ENCODE peak calls at places on chromosomes 5 and 9, in seven cellular contexts. F is SK-N-MC, H is transverse colon, B is prostate gland, D is HCT116, T is sigmoid colon, U is stomach. E is an unnamed sample.

GRCh38 chr5:74851684-74852353 is 14.4 kb downstream of the FAM169A start:
- DNase-seq in F (no peak), H (no peak), B (no peak), D (no peak), T (no peak), U (no peak), E (no peak)

GRCh38 chr5:179258922-179259730 is 86.1 kb downstream of the ADAMTS2 start:
- DNase-seq in F (no peak), H (peak), B (no peak), D (no peak), T (peak), U (peak), E (no peak)

GRCh38 chr5:485943-486491 is 38.2 kb downstream of the SLC9A3 start:
- DNase-seq in F (no peak), H (no peak), B (no peak), D (no peak), T (no peak), U (no peak), E (no peak)

GRCh38 chr5:120053841-120054240 is 410.3 kb upstream of the PRR16 start:
- DNase-seq in F (no peak), H (no peak), B (no peak), D (no peak), T (no peak), U (no peak), E (no peak)

GRCh38 chr5:17737087-17737486 is 102.8 kb downstream of the TAF11L14 start:
- DNase-seq in F (no peak), H (no peak), B (no peak), D (no peak), T (no peak), U (no peak), E (no peak)

GRCh38 chr9:30714389-30714788 is 1670.1 kb upstream of the ACO1 start:
- DNase-seq in F (no peak), H (no peak), B (no peak), D (no peak), T (no peak), U (no peak), E (no peak)

GRCh38 chr9:2260401-2261306 is 245.5 kb downstream of the SMARCA2 start:
- DNase-seq in F (no peak), H (no peak), B (no peak), D (peak), T (no peak), U (peak), E (no peak)

GRCh38 chr9:112755059-112755458 is 4.5 kb downstream of the SNX30 start:
- DNase-seq in F (no peak), H (peak), B (no peak), D (no peak), T (no peak), U (no peak), E (no peak)

GRCh38 chr9:137007060-137007815 is 10.9 kb upstream of the CLIC3 start:
- DNase-seq in F (no peak), H (no peak), B (no peak), D (no peak), T (no peak), U (no peak), E (no peak)

GRCh38 chr5:55821731-55822512 is 29.2 kb upstream of the IL31RA start:
- DNase-seq in F (no peak), H (no peak), B (no peak), D (no peak), T (no peak), U (peak), E (no peak)

GRCh38 chr5:154653764-154654483 is 101.3 kb upstream of the LARP1 start:
- DNase-seq in F (no peak), H (no peak), B (no peak), D (no peak), T (no peak), U (no peak), E (no peak)

GRCh38 chr5:44565872-44566271 is 176.7 kb upstream of the FGF10 start:
- DNase-seq in F (no peak), H (no peak), B (no peak), D (no peak), T (no peak), U (no peak), E (no peak)

GRCh38 chr9:114288233-114289051 is 34.5 kb upstream of the ORM1 start:
- DNase-seq in F (no peak), H (peak), B (no peak), D (no peak), T (peak), U (peak), E (no peak)

GRCh38 chr5:173670791-173671120 is 54.3 kb upstream of the BOD1 start:
- DNase-seq in F (no peak), H (no peak), B (no peak), D (no peak), T (no peak), U (no peak), E (no peak)

GRCh38 chr9:36884721-36885120 is 149.3 kb downstream of the PAX5 start:
- DNase-seq in F (no peak), H (no peak), B (no peak), D (no peak), T (no peak), U (no peak), E (no peak)

GRCh38 chr5:130549884-130550552 is 615.0 kb downstream of the HINT1 start:
- DNase-seq in F (no peak), H (no peak), B (no peak), D (peak), T (no peak), U (no peak), E (peak)

GRCh38 chr5:141870871-141871270 is 7.3 kb downstream of the PCDH1 start:
- DNase-seq in F (no peak), H (peak), B (no peak), D (no peak), T (peak), U (peak), E (no peak)

GRCh38 chr9:75482566-75482965 is 394.3 kb downstream of the OSTF1 start:
- DNase-seq in F (no peak), H (no peak), B (no peak), D (no peak), T (no peak), U (no peak), E (no peak)

GRCh38 chr9:80059191-80059590 is 487.4 kb downstream of the TLE4 start:
- DNase-seq in F (no peak), H (no peak), B (no peak), D (no peak), T (no peak), U (no peak), E (no peak)

GRCh38 chr5:36041537-36041845 is 25.2 kb downstream of the UGT3A2 start:
- DNase-seq in F (no peak), H (no peak), B (no peak), D (no peak), T (no peak), U (no peak), E (no peak)

GRCh38 chr5:79576606-79577289 is 35.5 kb upstream of the TENT2 start:
- DNase-seq in F (peak), H (no peak), B (no peak), D (no peak), T (no peak), U (no peak), E (no peak)

GRCh38 chr9:92064711-92065110 is 50.5 kb downstream of the SPTLC1 start:
- DNase-seq in F (no peak), H (no peak), B (no peak), D (no peak), T (no peak), U (no peak), E (no peak)

GRCh38 chr9:127876026-127876763 is 1.3 kb downstream of the AK1 start:
- DNase-seq in F (no peak), H (peak), B (no peak), D (no peak), T (no peak), U (no peak), E (no peak)

DNA sequence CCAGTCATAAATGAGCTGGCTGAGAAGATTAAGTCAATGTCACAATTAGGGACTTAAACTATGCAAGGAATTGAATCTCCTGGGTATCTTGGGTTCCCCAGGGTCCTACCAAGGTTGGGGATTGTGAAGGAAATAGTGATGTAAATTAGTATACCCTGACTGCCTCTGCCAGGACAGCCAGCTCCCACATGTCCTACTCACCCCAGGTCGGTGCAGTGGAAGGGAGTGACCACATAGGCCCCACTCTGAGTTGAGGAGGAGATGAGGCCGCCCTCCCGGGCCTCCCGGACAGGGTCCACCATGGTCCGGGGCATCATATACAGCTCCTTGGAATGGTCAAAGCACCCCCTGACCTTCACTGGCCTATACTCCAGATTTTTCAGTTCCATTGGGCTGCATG is 2.7 kb downstream of the SURF1 start:
- DNase-seq in F (no peak), H (no peak), B (no peak), D (no peak), T (no peak), U (no peak), E (no peak)
- TF ChIP-seq POLR2AphosphoS5 in F (no peak), H (no peak), B (no peak), D (no peak), T (no peak), U (no peak), E (no peak)

DNA sequence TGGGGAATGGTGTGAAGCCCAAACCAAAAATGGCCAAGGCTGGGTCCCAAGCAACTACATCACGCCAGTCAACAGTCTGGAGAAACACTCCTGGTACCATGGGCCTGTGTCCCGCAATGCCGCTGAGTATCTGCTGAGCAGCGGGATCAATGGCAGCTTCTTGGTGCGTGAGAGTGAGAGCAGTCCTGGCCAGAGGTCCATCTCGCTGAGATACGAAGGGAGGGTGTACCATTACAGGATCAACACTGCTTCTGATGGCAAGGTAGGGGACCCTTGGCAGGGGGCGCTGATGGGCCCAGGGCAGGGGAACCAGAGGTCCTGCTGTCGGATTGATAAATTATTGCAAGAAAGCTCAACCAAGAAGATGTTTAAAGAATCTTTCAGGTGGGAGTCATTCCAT is 19.8 kb downstream of the ABL1 start:
- DNase-seq in F (no peak), H (no peak), B (no peak), D (no peak), T (peak), U (no peak), E (no peak)
- H3K27ac ChIP-seq in F (no peak), H (peak), B (no peak), D (no peak), T (peak), U (no peak), E (no peak)

DNA sequence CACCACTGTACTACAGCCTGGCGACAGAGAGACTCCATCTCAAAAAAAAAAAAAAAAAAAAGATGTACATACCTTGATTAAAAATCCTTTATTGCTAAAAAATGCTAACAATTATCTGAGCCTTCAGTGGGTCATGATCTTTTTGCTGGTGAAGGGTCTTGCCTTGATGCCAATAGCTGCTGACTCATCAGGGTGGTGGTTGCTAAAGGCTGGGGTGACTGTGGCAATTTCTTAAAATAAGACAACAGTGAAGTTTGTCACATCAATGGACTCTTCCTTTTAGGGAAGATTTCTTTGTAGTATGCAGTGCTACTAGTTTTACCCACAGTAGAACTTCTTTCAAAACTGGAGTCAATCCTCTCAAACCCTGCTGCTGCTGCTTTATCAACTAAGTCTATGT is 33.9 kb upstream of the OTULINL start:
- DNase-seq in F (no peak), H (no peak), B (no peak), D (no peak), T (no peak), U (no peak), E (no peak)
- TF ChIP-seq POLR2AphosphoS5 in F (no peak), H (no peak), B (no peak), D (no peak), T (no peak), U (no peak), E (no peak)

GRCh38 chr5:131609774-131610173 is 25.3 kb downstream of the RAPGEF6 start:
- DNase-seq in F (no peak), H (no peak), B (no peak), D (no peak), T (no peak), U (no peak), E (no peak)
- H3K27ac ChIP-seq in F (no peak), H (no peak), B (no peak), D (no peak), T (no peak), U (no peak), E (peak)

GRCh38 chr5:160923927-160924705 is 72.1 kb upstream of the ATP10B start:
- DNase-seq in F (no peak), H (peak), B (peak), D (no peak), T (no peak), U (peak), E (no peak)
- TF ChIP-seq POLR2AphosphoS5 in F (no peak), H (peak), B (peak), D (no peak), T (no peak), U (no peak), E (no peak)

GRCh38 chr9:131851414-131851813 is 111.5 kb upstream of the RAPGEF1 start:
- DNase-seq in F (no peak), H (no peak), B (no peak), D (no peak), T (no peak), U (no peak), E (no peak)

GRCh38 chr9:131856105-131856504 is 116.2 kb upstream of the RAPGEF1 start:
- DNase-seq in F (no peak), H (no peak), B (no peak), D (no peak), T (no peak), U (no peak), E (no peak)

GRCh38 chr9:131854334-131854733 is 114.5 kb upstream of the RAPGEF1 start:
- DNase-seq in F (no peak), H (no peak), B (no peak), D (no peak), T (peak), U (no peak), E (no peak)

GRCh38 chr9:131853434-131853833 is 113.6 kb upstream of the RAPGEF1 start:
- DNase-seq in F (no peak), H (no peak), B (no peak), D (no peak), T (no peak), U (no peak), E (no peak)

DNA sequence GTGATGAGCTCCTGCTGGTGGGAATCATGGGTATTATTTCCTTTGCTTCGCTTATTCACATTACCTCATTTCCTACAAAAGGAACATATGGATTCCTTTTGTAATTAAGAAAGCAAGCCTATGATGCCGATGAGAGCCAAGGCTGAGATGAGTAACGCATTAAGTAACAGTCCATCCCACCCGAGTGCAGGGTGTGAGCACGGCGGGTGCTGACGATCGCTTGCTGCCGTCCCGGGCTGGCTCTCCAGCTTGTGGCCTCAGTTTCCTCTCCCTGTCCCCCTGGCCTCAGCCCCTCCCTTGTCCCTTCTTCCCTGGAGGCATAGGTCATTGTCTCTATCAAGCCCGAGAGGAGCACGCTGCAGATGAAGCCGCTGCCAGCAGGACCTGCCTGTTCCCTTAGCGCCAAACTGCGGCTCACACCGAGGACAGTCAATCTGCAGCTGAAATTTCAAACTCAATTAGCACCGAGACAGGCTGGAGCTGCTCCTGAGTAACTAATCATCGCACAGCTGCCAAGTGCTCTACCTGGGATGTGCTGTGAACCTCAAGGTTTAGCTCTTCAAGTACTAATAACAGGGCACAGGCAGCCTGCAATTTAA is 115.1 kb upstream of the RAPGEF1 start:
- DNase-seq in F (no peak), H (no peak), B (no peak), D (no peak), T (no peak), U (no peak), E (no peak)
- H3K27ac ChIP-seq in F (no peak), H (no peak), B (no peak), D (no peak), T (no peak), U (no peak), E (no peak)

DNA sequence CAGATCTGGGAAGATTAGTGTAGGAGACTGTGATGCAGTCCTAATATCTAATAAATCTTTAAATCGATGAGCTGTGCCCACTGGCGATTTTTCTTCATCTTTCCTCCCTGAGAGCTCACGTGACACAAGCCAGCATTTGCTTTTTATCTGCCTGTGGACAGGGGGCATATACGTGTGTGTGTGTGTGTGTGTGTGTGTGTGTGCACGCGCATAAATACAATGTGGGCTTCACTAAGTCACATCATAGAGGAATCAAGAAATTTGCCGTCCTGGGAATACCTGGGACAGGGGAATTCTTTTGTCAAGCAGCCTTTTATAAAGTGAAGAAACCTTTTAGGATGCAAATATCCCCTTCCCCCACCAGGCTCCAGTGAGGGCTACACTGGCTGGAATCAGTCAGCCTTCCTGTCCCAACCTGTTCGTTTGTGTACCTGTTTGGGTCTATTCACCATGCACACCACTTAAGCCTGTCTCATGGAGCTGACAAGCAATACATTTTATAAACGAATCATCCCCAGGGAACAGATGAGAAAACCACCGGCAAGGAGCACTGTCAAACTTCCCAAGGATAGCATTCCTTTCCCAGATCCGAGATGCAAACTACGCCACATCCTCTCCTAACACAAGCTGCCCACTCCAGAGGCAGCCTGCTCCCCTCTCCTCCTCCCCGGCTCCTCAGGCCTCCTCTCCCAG is 2.7 kb downstream of the EPB41L4B start:
- DNase-seq in F (no peak), H (no peak), B (no peak), D (no peak), T (no peak), U (no peak), E (no peak)
- TF ChIP-seq POLR2AphosphoS5 in F (no peak), H (no peak), B (no peak), D (no peak), T (no peak), U (no peak), E (no peak)

DNA sequence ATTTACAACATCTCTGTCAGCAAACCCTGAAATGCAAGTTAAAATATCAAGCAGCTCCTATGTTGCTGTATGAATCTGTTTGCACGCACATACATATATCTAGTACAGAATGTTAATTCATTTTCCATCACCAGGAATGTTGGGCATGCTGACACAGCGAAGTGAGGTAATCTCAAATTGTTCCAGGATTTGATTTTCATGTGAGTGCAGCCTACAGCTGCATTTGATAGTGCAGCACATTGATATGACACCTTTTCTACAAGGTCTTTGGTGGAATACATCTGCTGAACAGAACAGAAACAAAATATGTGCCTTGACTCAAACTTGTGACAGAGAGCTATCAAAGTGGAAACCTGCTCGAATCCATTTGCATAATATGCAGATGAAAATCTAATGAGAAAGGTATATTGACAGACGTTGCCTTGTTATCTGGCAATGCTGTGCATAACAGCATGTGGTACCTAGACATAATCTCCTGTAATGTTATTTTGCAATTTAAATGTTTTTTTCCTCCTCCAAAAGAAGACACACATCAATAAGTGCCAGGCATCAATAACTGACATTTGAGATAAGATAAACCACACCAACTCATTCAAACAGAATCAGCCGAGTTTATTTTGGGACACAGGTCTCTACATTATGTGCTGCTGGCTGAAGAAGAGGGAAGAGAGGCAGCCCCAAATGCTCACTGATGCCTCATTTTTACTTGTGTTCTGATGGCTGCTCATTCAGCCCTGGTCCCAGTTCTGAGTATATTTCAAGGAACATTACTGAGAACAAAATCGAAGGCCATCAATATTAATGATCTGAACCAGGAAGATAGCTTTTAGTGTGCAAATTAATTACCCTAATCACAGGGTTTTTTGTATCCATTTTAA is 512.2 kb downstream of the ZNF608 start:
- DNase-seq in F (no peak), H (no peak), B (no peak), D (no peak), T (no peak), U (no peak), E (no peak)
- H3K27ac ChIP-seq in F (no peak), H (no peak), B (no peak), D (no peak), T (no peak), U (no peak), E (no peak)

GRCh38 chr9:131278421-131279111 is 2.3 kb upstream of the FAM78A start:
- DNase-seq in F (no peak), H (no peak), B (no peak), D (no peak), T (no peak), U (no peak), E (no peak)

GRCh38 chr9:131277673-131278420 is 1.5 kb upstream of the FAM78A start:
- DNase-seq in F (peak), H (peak), B (peak), D (peak), T (peak), U (peak), E (no peak)

GRCh38 chr9:131276107-131276888 is at the start of gene FAM78A:
- DNase-seq in F (no peak), H (peak), B (no peak), D (no peak), T (no peak), U (peak), E (no peak)

GRCh38 chr9:131275332-131276106 is 791 bp downstream of the FAM78A start:
- DNase-seq in F (no peak), H (peak), B (no peak), D (no peak), T (no peak), U (no peak), E (no peak)

GRCh38 chr9:131276891-131277672 is 772 bp upstream of the FAM78A start:
- DNase-seq in F (no peak), H (no peak), B (no peak), D (no peak), T (no peak), U (no peak), E (no peak)
- TF ChIP-seq POLR2AphosphoS5 in F (no peak), H (no peak), B (no peak), D (no peak), T (no peak), U (no peak), E (no peak)